ENCODE peak calls at places on chromosomes 4 and X, in six cellular contexts. S is mesendoderm; O is cardiac muscle cell; W is stomach; E is CD8-positive, alpha-beta memory T cell; C is heart left ventricle. Z is an unnamed sample.

GRCh38 chr4:165700855-165701254 is 172.2 kb upstream of the TLL1 start:
- DNase-seq in E (no peak), W (no peak), S (peak; percentile 74), O (no peak), C (no peak), Z (no peak)

GRCh38 chr4:30939684-30940083 is 219.5 kb downstream of the PCDH7 start:
- DNase-seq in C (no peak), W (no peak), S (no peak), E (no peak), O (no peak), Z (no peak)

GRCh38 chrX:131895807-131896206 is 127.3 kb upstream of the STK26 start:
- DNase-seq in C (no peak), O (no peak), W (no peak), S (no peak), E (no peak), Z (no peak)

GRCh38 chr4:83083925-83084475 is 30.5 kb downstream of the PLAC8 start:
- DNase-seq in O (no peak), S (peak; percentile 11), E (peak; percentile 26), W (no peak), C (no peak), Z (no peak)

GRCh38 chrX:1657367-1658082 is 42.7 kb downstream of the ASMT start:
- DNase-seq in S (no peak), E (peak; percentile 61), O (peak; percentile 2), C (no peak), W (no peak), Z (peak; percentile 29)

GRCh38 chr4:86302242-86302641 is 57.6 kb downstream of the MAPK10 start:
- DNase-seq in E (no peak), C (peak; percentile 58), S (peak; percentile 76), W (no peak), O (no peak), Z (no peak)

GRCh38 chr4:39559641-39560040 is 32.4 kb upstream of the UGDH start:
- DNase-seq in E (no peak), W (peak; percentile 47), C (no peak), O (no peak), S (no peak), Z (peak; percentile 22)

GRCh38 chr4:2083826-2084160 is 24.7 kb downstream of the NAT8L start:
- DNase-seq in C (no peak), E (no peak), O (no peak), S (no peak), W (peak; percentile 15), Z (no peak)

GRCh38 chrX:82677281-82677680 is 830.8 kb upstream of the POU3F4 start:
- DNase-seq in S (no peak), W (no peak), C (no peak), O (no peak), E (no peak), Z (no peak)

GRCh38 chr4:83362492-83363329 is 28.1 kb upstream of the HPSE start:
- DNase-seq in C (no peak), S (peak; percentile 19), W (no peak), E (no peak), O (no peak), Z (peak; percentile 56)

GRCh38 chr4:115844180-115844579 is 730.8 kb upstream of the NDST4 start:
- DNase-seq in S (peak; percentile 1), E (no peak), C (no peak), W (no peak), O (no peak), Z (no peak)

GRCh38 chr4:121675715-121676114 is 21.1 kb downstream of the ANXA5 start:
- DNase-seq in S (peak; percentile 54), W (no peak), O (peak; percentile 24), E (no peak), C (no peak), Z (peak; percentile 73)

GRCh38 chr4:110878413-110878812 is 255.5 kb upstream of the PITX2 start:
- DNase-seq in E (no peak), C (no peak), W (no peak), S (no peak), O (no peak), Z (no peak)

GRCh38 chrX:95058815-95059214 is 1384.8 kb downstream of the FAM133A start:
- DNase-seq in O (no peak), C (no peak), S (no peak), E (no peak), W (no peak), Z (peak; percentile 79)

GRCh38 chrX:47831788-47832187 is 4.9 kb upstream of the ZNF81 start:
- DNase-seq in C (peak; percentile 48), E (peak; percentile 23), W (peak; percentile 51), O (peak; percentile 53), S (peak; percentile 57), Z (peak; percentile 36)

GRCh38 chrX:129600981-129601424 is 53.8 kb downstream of the APLN start:
- DNase-seq in O (peak; percentile 19), E (no peak), C (no peak), S (peak; percentile 33), W (no peak), Z (peak; percentile 69)

GRCh38 chr4:184748251-184748652 is 14.4 kb upstream of the CENPU start:
- DNase-seq in S (no peak), O (no peak), E (no peak), C (peak; percentile 82), W (peak; percentile 73), Z (no peak)

GRCh38 chrX:111041018-111041462 is 55.0 kb upstream of the PAK3 start:
- DNase-seq in O (no peak), W (no peak), C (no peak), E (no peak), S (no peak), Z (no peak)

GRCh38 chr4:124712417-124713212 is at the start of gene ANKRD50:
- DNase-seq in E (peak; percentile 33), O (peak; percentile 95), W (peak; percentile 83), S (peak; percentile 98), C (peak; percentile 95), Z (peak; percentile 97)

GRCh38 chrX:150690126-150690525 is 3.1 kb upstream of the MTMR1 start:
- DNase-seq in C (no peak), E (no peak), S (no peak), W (no peak), O (no peak), Z (peak; percentile 45)

GRCh38 chr4:15986900-15987299 is 23.9 kb upstream of the FGFBP2 start:
- DNase-seq in O (no peak), W (no peak), C (no peak), E (no peak), S (no peak), Z (no peak)

GRCh38 chrX:154541896-154542722 is 4.5 kb downstream of the G6PD start:
- DNase-seq in E (peak; percentile 3), S (peak; percentile 63), C (peak; percentile 78), O (no peak), W (peak; percentile 73), Z (peak; percentile 89)

GRCh38 chr4:1312821-1313640 is 23.3 kb downstream of the MAEA start:
- DNase-seq in O (no peak), W (no peak), E (no peak), C (no peak), S (no peak), Z (no peak)

GRCh38 chr4:11446156-11446811 is 17.6 kb upstream of the HS3ST1 start:
- DNase-seq in E (no peak), W (no peak), S (no peak), C (no peak), O (no peak), Z (peak; percentile 1)

GRCh38 chr4:104421576-104421975 is 73.1 kb downstream of the CXXC4 start:
- DNase-seq in C (no peak), O (peak; percentile 8), W (no peak), E (no peak), S (peak; percentile 18), Z (no peak)

GRCh38 chrX:136528645-136529315 is 3.2 kb upstream of the VGLL1 start:
- DNase-seq in O (no peak), E (no peak), S (peak; percentile 63), W (no peak), C (no peak), Z (no peak)

GRCh38 chr4:106105697-106106096 is 210.3 kb downstream of the TBCK start:
- DNase-seq in W (no peak), S (no peak), O (no peak), C (no peak), E (no peak), Z (no peak)

GRCh38 chr4:36285784-36286480 is 4.5 kb downstream of the DTHD1 start:
- DNase-seq in C (no peak), S (no peak), O (no peak), W (no peak), E (peak; percentile 33), Z (no peak)

DNA sequence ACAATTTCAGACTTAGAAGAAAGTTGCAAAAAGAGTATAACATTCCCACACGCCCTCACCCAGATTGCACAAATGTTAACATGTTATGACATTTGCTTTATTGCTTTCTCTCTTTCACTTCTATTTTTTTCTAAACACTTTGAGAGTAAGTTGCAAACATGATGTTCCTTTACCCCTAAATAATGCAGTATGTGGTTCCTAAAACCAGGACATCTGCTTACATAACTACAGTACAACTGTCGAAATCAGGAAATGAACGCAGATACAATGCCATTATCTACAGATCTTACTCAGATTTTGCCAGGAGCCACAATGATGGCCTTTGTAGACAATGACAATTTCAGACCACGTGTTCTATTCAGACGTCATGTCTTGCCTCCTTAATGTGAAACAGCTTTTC is 22.4 kb downstream of the SH3TC1 start:
- DNase-seq in O (no peak), E (no peak), S (no peak), C (no peak), W (no peak), Z (peak; percentile 62)
- H3K4me1 ChIP-seq in O (peaks cover 10% of the 10 kb centered on the region), E (peaks cover 41% of the 10 kb centered on the region), S (peaks cover 12% of the 10 kb centered on the region), C (no peaks in the 10 kb centered on the region), W (peaks cover 30% of the 10 kb centered on the region), Z (peaks cover 14% of the 10 kb centered on the region)

DNA sequence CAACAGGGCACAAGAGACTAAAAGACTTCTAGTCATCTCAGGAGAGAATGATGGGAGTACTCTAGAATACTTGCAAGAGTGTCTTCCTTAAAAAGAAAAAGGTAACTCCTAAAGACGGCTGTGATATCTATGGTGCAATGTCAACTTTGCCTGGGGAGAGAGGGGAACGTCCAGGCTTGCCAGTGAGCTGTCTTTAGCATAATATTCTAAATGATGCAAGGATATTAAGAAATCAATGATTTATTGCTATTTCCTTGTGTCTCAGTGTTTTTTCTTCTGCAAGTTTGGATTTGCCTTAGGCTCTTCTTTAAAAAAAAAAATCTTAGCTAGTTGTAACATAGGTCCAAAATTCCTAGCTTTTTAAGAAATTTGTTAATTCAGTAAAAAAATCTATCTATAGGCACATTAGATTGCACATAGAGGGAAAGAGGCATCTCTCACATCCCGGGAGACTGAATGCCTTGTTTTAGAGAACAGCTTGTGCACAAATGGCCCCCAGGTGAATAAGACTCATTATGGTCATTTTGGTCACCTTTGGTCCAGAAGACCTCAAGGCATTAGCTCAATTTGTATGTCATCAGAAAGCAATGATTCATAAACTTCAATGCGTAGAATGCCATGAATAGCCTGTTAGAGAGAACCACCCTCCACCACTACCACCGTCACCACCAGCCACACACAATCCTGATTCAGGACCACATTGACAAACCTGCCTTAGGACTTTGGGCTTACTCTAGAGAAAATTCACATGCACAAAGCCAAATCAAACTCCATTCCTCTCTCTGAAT is 104.1 kb downstream of the PALLD start:
- DNase-seq in C (no peak), W (no peak), E (no peak), O (no peak), S (no peak), Z (no peak)
- H3K4me1 ChIP-seq in C (peaks cover 28% of the 10 kb centered on the region), W (peaks cover 11% of the 10 kb centered on the region), E (no peaks in the 10 kb centered on the region), O (peaks cover 18% of the 10 kb centered on the region), S (no peaks in the 10 kb centered on the region), Z (peaks cover 44% of the 10 kb centered on the region)

GRCh38 chr4:152112116-152112515 is 351.3 kb upstream of the GATB start:
- DNase-seq in S (no peak), C (no peak), O (no peak), E (no peak), W (no peak), Z (no peak)
- H3K4me1 ChIP-seq in S (no peaks in the 10 kb centered on the region), C (peaks cover 27% of the 10 kb centered on the region), O (peaks cover 23% of the 10 kb centered on the region), E (peaks cover 84% of the 10 kb centered on the region), W (peaks cover 40% of the 10 kb centered on the region), Z (peaks cover 4% of the 10 kb centered on the region)

GRCh38 chr4:76757418-76757910 is 140.5 kb downstream of the SOWAHB start:
- DNase-seq in W (no peak), S (no peak), E (no peak), C (no peak), O (no peak), Z (no peak)
- H3K4me1 ChIP-seq in W (peaks cover 35% of the 10 kb centered on the region), S (no peaks in the 10 kb centered on the region), E (no peaks in the 10 kb centered on the region), C (peaks cover 20% of the 10 kb centered on the region), O (peaks cover 11% of the 10 kb centered on the region), Z (peaks cover 30% of the 10 kb centered on the region)

Z was measured in adipocyte.